ENCODE peak calls at places on chromosome 12, in nine cellular contexts. One of them, this sample, is unnamed.

GRCh38 chr12:120283318-120283717 is 8.4 kb downstream of the RNU4-2 start:
- DNase-seq in stimulated activated naive CD4-positive, alpha-beta T cell: no peak
- DNase-seq in GM13976: peak
- DNase-seq in dorsolateral prefrontal cortex: no peak
- DNase-seq in MV-4-11: no peak
- DNase-seq in A673: no peak
- DNase-seq in GM20000: no peak
- DNase-seq in stimulated activated CD8-positive, alpha-beta memory T cell treated with anti-CD3 and anti-CD28 coated beads, Interleukin-4, amount 100 ng/mL, for 4 hours: no peak
- DNase-seq in BE2C: no peak
- DNase-seq in this sample: no peak

GRCh38 chr12:124676725-124677462 is 109.5 kb upstream of the NCOR2 start:
- DNase-seq in stimulated activated naive CD4-positive, alpha-beta T cell: no peak
- DNase-seq in GM13976: no peak
- DNase-seq in dorsolateral prefrontal cortex: no peak
- DNase-seq in MV-4-11: no peak
- DNase-seq in A673: no peak
- DNase-seq in GM20000: no peak
- DNase-seq in stimulated activated CD8-positive, alpha-beta memory T cell treated with anti-CD3 and anti-CD28 coated beads, Interleukin-4, amount 100 ng/mL, for 4 hours: no peak
- DNase-seq in BE2C: no peak
- DNase-seq in this sample: no peak

GRCh38 chr12:22656835-22657234 is 31.9 kb downstream of the ETNK1 start:
- DNase-seq in stimulated activated naive CD4-positive, alpha-beta T cell: no peak
- DNase-seq in GM13976: no peak
- DNase-seq in dorsolateral prefrontal cortex: no peak
- DNase-seq in MV-4-11: no peak
- DNase-seq in A673: no peak
- DNase-seq in GM20000: no peak
- DNase-seq in stimulated activated CD8-positive, alpha-beta memory T cell treated with anti-CD3 and anti-CD28 coated beads, Interleukin-4, amount 100 ng/mL, for 4 hours: no peak
- DNase-seq in BE2C: no peak
- DNase-seq in this sample: peak

GRCh38 chr12:4540633-4541032 is 1.9 kb downstream of the RAD51AP1 start:
- DNase-seq in stimulated activated naive CD4-positive, alpha-beta T cell: no peak
- DNase-seq in GM13976: no peak
- DNase-seq in dorsolateral prefrontal cortex: no peak
- DNase-seq in MV-4-11: peak
- DNase-seq in A673: no peak
- DNase-seq in GM20000: no peak
- DNase-seq in stimulated activated CD8-positive, alpha-beta memory T cell treated with anti-CD3 and anti-CD28 coated beads, Interleukin-4, amount 100 ng/mL, for 4 hours: no peak
- DNase-seq in BE2C: no peak
- DNase-seq in this sample: no peak

GRCh38 chr12:80858356-80858755 is 79.4 kb downstream of the LIN7A start:
- DNase-seq in stimulated activated naive CD4-positive, alpha-beta T cell: no peak
- DNase-seq in GM13976: no peak
- DNase-seq in dorsolateral prefrontal cortex: no peak
- DNase-seq in MV-4-11: no peak
- DNase-seq in A673: peak
- DNase-seq in GM20000: no peak
- DNase-seq in stimulated activated CD8-positive, alpha-beta memory T cell treated with anti-CD3 and anti-CD28 coated beads, Interleukin-4, amount 100 ng/mL, for 4 hours: no peak
- DNase-seq in BE2C: no peak
- DNase-seq in this sample: no peak

GRCh38 chr12:49990269-49990668 is 17.5 kb downstream of the AQP6 start:
- DNase-seq in stimulated activated naive CD4-positive, alpha-beta T cell: no peak
- DNase-seq in GM13976: no peak
- DNase-seq in dorsolateral prefrontal cortex: no peak
- DNase-seq in MV-4-11: peak
- DNase-seq in A673: no peak
- DNase-seq in GM20000: no peak
- DNase-seq in stimulated activated CD8-positive, alpha-beta memory T cell treated with anti-CD3 and anti-CD28 coated beads, Interleukin-4, amount 100 ng/mL, for 4 hours: no peak
- DNase-seq in BE2C: no peak
- DNase-seq in this sample: no peak

GRCh38 chr12:6316921-6317692 is 6.6 kb downstream of the PLEKHG6 start:
- DNase-seq in stimulated activated naive CD4-positive, alpha-beta T cell: no peak
- DNase-seq in GM13976: no peak
- DNase-seq in dorsolateral prefrontal cortex: no peak
- DNase-seq in MV-4-11: no peak
- DNase-seq in A673: no peak
- DNase-seq in GM20000: no peak
- DNase-seq in stimulated activated CD8-positive, alpha-beta memory T cell treated with anti-CD3 and anti-CD28 coated beads, Interleukin-4, amount 100 ng/mL, for 4 hours: no peak
- DNase-seq in BE2C: no peak
- DNase-seq in this sample: no peak

GRCh38 chr12:56158926-56159461 is 835 bp downstream of the MYL6 start:
- DNase-seq in stimulated activated naive CD4-positive, alpha-beta T cell: no peak
- DNase-seq in GM13976: no peak
- DNase-seq in dorsolateral prefrontal cortex: peak
- DNase-seq in MV-4-11: peak
- DNase-seq in A673: peak
- DNase-seq in GM20000: peak
- DNase-seq in stimulated activated CD8-positive, alpha-beta memory T cell treated with anti-CD3 and anti-CD28 coated beads, Interleukin-4, amount 100 ng/mL, for 4 hours: no peak
- DNase-seq in BE2C: peak
- DNase-seq in this sample: peak

GRCh38 chr12:107845226-107845979 is 70.9 kb downstream of the ASCL4 start:
- DNase-seq in stimulated activated naive CD4-positive, alpha-beta T cell: no peak
- DNase-seq in GM13976: no peak
- DNase-seq in dorsolateral prefrontal cortex: no peak
- DNase-seq in MV-4-11: no peak
- DNase-seq in A673: no peak
- DNase-seq in GM20000: no peak
- DNase-seq in stimulated activated CD8-positive, alpha-beta memory T cell treated with anti-CD3 and anti-CD28 coated beads, Interleukin-4, amount 100 ng/mL, for 4 hours: no peak
- DNase-seq in BE2C: no peak
- DNase-seq in this sample: no peak

GRCh38 chr12:113136128-113136989 is 798 bp upstream of the RASAL1 start:
- DNase-seq in stimulated activated naive CD4-positive, alpha-beta T cell: peak
- DNase-seq in GM13976: no peak
- DNase-seq in dorsolateral prefrontal cortex: peak
- DNase-seq in MV-4-11: peak
- DNase-seq in A673: peak
- DNase-seq in GM20000: no peak
- DNase-seq in stimulated activated CD8-positive, alpha-beta memory T cell treated with anti-CD3 and anti-CD28 coated beads, Interleukin-4, amount 100 ng/mL, for 4 hours: no peak
- DNase-seq in BE2C: no peak
- DNase-seq in this sample: no peak